ENCODE peak calls at places on chromosomes 4 and X, in seven cellular contexts. One of them, this sample, is unnamed.

GRCh38 chrX:125765347-125765746 is 400.7 kb downstream of the DCAF12L2 start:
- DNase-seq in tibial nerve: no peak
- DNase-seq in stimulated activated CD4-positive, alpha-beta T cell treated with anti-CD3 and anti-CD28 coated beads, Interleukin-4, amount 100 ng/mL, for 24 hours: no peak
- DNase-seq in aorta: no peak
- DNase-seq in activated CD4-positive, alpha-beta T cell treated with anti-CD3 and anti-CD28 coated beads, Interleukin-2, amount 10 ng/mL, durations not matched to agents 7 days and 5 days: no peak
- DNase-seq in activated CD8-positive, alpha-beta memory T cell treated with anti-CD3 and anti-CD28 coated beads, Interleukin-2, amount 10 ng/mL, durations not matched to agents 7 days and 5 days: no peak
- DNase-seq in NCI-H526: no peak
- DNase-seq in this sample: no peak

GRCh38 chrX:38500886-38501285 is 60.5 kb upstream of the TSPAN7 start:
- DNase-seq in tibial nerve: no peak
- DNase-seq in stimulated activated CD4-positive, alpha-beta T cell treated with anti-CD3 and anti-CD28 coated beads, Interleukin-4, amount 100 ng/mL, for 24 hours: no peak
- DNase-seq in aorta: no peak
- DNase-seq in activated CD4-positive, alpha-beta T cell treated with anti-CD3 and anti-CD28 coated beads, Interleukin-2, amount 10 ng/mL, durations not matched to agents 7 days and 5 days: no peak
- DNase-seq in activated CD8-positive, alpha-beta memory T cell treated with anti-CD3 and anti-CD28 coated beads, Interleukin-2, amount 10 ng/mL, durations not matched to agents 7 days and 5 days: no peak
- DNase-seq in NCI-H526: no peak
- DNase-seq in this sample: no peak

GRCh38 chrX:7198499-7198898 is 50.5 kb upstream of the PUDP start:
- DNase-seq in tibial nerve: no peak
- DNase-seq in stimulated activated CD4-positive, alpha-beta T cell treated with anti-CD3 and anti-CD28 coated beads, Interleukin-4, amount 100 ng/mL, for 24 hours: no peak
- DNase-seq in aorta: no peak
- DNase-seq in activated CD4-positive, alpha-beta T cell treated with anti-CD3 and anti-CD28 coated beads, Interleukin-2, amount 10 ng/mL, durations not matched to agents 7 days and 5 days: no peak
- DNase-seq in activated CD8-positive, alpha-beta memory T cell treated with anti-CD3 and anti-CD28 coated beads, Interleukin-2, amount 10 ng/mL, durations not matched to agents 7 days and 5 days: no peak
- DNase-seq in NCI-H526: no peak
- DNase-seq in this sample: no peak

GRCh38 chrX:73577368-73577767 is 14.4 kb downstream of the CHIC1 start:
- DNase-seq in tibial nerve: no peak
- DNase-seq in stimulated activated CD4-positive, alpha-beta T cell treated with anti-CD3 and anti-CD28 coated beads, Interleukin-4, amount 100 ng/mL, for 24 hours: no peak
- DNase-seq in aorta: no peak
- DNase-seq in activated CD4-positive, alpha-beta T cell treated with anti-CD3 and anti-CD28 coated beads, Interleukin-2, amount 10 ng/mL, durations not matched to agents 7 days and 5 days: no peak
- DNase-seq in activated CD8-positive, alpha-beta memory T cell treated with anti-CD3 and anti-CD28 coated beads, Interleukin-2, amount 10 ng/mL, durations not matched to agents 7 days and 5 days: no peak
- DNase-seq in NCI-H526: no peak
- DNase-seq in this sample: no peak

GRCh38 chr4:44927361-44928061 is 201.2 kb upstream of the GNPDA2 start:
- DNase-seq in tibial nerve: no peak
- DNase-seq in stimulated activated CD4-positive, alpha-beta T cell treated with anti-CD3 and anti-CD28 coated beads, Interleukin-4, amount 100 ng/mL, for 24 hours: no peak
- DNase-seq in aorta: no peak
- DNase-seq in activated CD4-positive, alpha-beta T cell treated with anti-CD3 and anti-CD28 coated beads, Interleukin-2, amount 10 ng/mL, durations not matched to agents 7 days and 5 days: no peak
- DNase-seq in activated CD8-positive, alpha-beta memory T cell treated with anti-CD3 and anti-CD28 coated beads, Interleukin-2, amount 10 ng/mL, durations not matched to agents 7 days and 5 days: no peak
- DNase-seq in NCI-H526: no peak
- DNase-seq in this sample: no peak

GRCh38 chr4:123505457-123506310 is 109.1 kb downstream of the SPRY1 start:
- DNase-seq in tibial nerve: no peak
- DNase-seq in stimulated activated CD4-positive, alpha-beta T cell treated with anti-CD3 and anti-CD28 coated beads, Interleukin-4, amount 100 ng/mL, for 24 hours: no peak
- DNase-seq in aorta: peak
- DNase-seq in activated CD4-positive, alpha-beta T cell treated with anti-CD3 and anti-CD28 coated beads, Interleukin-2, amount 10 ng/mL, durations not matched to agents 7 days and 5 days: peak
- DNase-seq in activated CD8-positive, alpha-beta memory T cell treated with anti-CD3 and anti-CD28 coated beads, Interleukin-2, amount 10 ng/mL, durations not matched to agents 7 days and 5 days: peak
- DNase-seq in NCI-H526: peak
- DNase-seq in this sample: peak

GRCh38 chr4:26452565-26453531 is 37.4 kb downstream of the CCKAR start:
- DNase-seq in tibial nerve: no peak
- DNase-seq in stimulated activated CD4-positive, alpha-beta T cell treated with anti-CD3 and anti-CD28 coated beads, Interleukin-4, amount 100 ng/mL, for 24 hours: no peak
- DNase-seq in aorta: no peak
- DNase-seq in activated CD4-positive, alpha-beta T cell treated with anti-CD3 and anti-CD28 coated beads, Interleukin-2, amount 10 ng/mL, durations not matched to agents 7 days and 5 days: no peak
- DNase-seq in activated CD8-positive, alpha-beta memory T cell treated with anti-CD3 and anti-CD28 coated beads, Interleukin-2, amount 10 ng/mL, durations not matched to agents 7 days and 5 days: no peak
- DNase-seq in NCI-H526: peak
- DNase-seq in this sample: no peak

GRCh38 chrX:134148293-134148692 is 88.7 kb upstream of the CCDC160 start:
- DNase-seq in tibial nerve: no peak
- DNase-seq in stimulated activated CD4-positive, alpha-beta T cell treated with anti-CD3 and anti-CD28 coated beads, Interleukin-4, amount 100 ng/mL, for 24 hours: no peak
- DNase-seq in aorta: no peak
- DNase-seq in activated CD4-positive, alpha-beta T cell treated with anti-CD3 and anti-CD28 coated beads, Interleukin-2, amount 10 ng/mL, durations not matched to agents 7 days and 5 days: no peak
- DNase-seq in activated CD8-positive, alpha-beta memory T cell treated with anti-CD3 and anti-CD28 coated beads, Interleukin-2, amount 10 ng/mL, durations not matched to agents 7 days and 5 days: no peak
- DNase-seq in NCI-H526: no peak
- DNase-seq in this sample: no peak

GRCh38 chrX:122866527-122866926 is 317.6 kb upstream of the GRIA3 start:
- DNase-seq in tibial nerve: no peak
- DNase-seq in stimulated activated CD4-positive, alpha-beta T cell treated with anti-CD3 and anti-CD28 coated beads, Interleukin-4, amount 100 ng/mL, for 24 hours: no peak
- DNase-seq in aorta: no peak
- DNase-seq in activated CD4-positive, alpha-beta T cell treated with anti-CD3 and anti-CD28 coated beads, Interleukin-2, amount 10 ng/mL, durations not matched to agents 7 days and 5 days: no peak
- DNase-seq in activated CD8-positive, alpha-beta memory T cell treated with anti-CD3 and anti-CD28 coated beads, Interleukin-2, amount 10 ng/mL, durations not matched to agents 7 days and 5 days: no peak
- DNase-seq in NCI-H526: no peak
- DNase-seq in this sample: no peak

GRCh38 chrX:12007881-12008280 is 130.4 kb upstream of the FRMPD4 start:
- DNase-seq in tibial nerve: no peak
- DNase-seq in stimulated activated CD4-positive, alpha-beta T cell treated with anti-CD3 and anti-CD28 coated beads, Interleukin-4, amount 100 ng/mL, for 24 hours: peak
- DNase-seq in aorta: no peak
- DNase-seq in activated CD4-positive, alpha-beta T cell treated with anti-CD3 and anti-CD28 coated beads, Interleukin-2, amount 10 ng/mL, durations not matched to agents 7 days and 5 days: no peak
- DNase-seq in activated CD8-positive, alpha-beta memory T cell treated with anti-CD3 and anti-CD28 coated beads, Interleukin-2, amount 10 ng/mL, durations not matched to agents 7 days and 5 days: no peak
- DNase-seq in NCI-H526: no peak
- DNase-seq in this sample: no peak

GRCh38 chr4:1044469-1045192 is 33.2 kb downstream of the FGFRL1 start:
- DNase-seq in tibial nerve: no peak
- DNase-seq in stimulated activated CD4-positive, alpha-beta T cell treated with anti-CD3 and anti-CD28 coated beads, Interleukin-4, amount 100 ng/mL, for 24 hours: no peak
- DNase-seq in aorta: peak
- DNase-seq in activated CD4-positive, alpha-beta T cell treated with anti-CD3 and anti-CD28 coated beads, Interleukin-2, amount 10 ng/mL, durations not matched to agents 7 days and 5 days: no peak
- DNase-seq in activated CD8-positive, alpha-beta memory T cell treated with anti-CD3 and anti-CD28 coated beads, Interleukin-2, amount 10 ng/mL, durations not matched to agents 7 days and 5 days: no peak
- DNase-seq in NCI-H526: no peak
- DNase-seq in this sample: no peak

GRCh38 chr4:143356493-143356892 is 19.8 kb downstream of the GAB1 start:
- DNase-seq in tibial nerve: no peak
- DNase-seq in stimulated activated CD4-positive, alpha-beta T cell treated with anti-CD3 and anti-CD28 coated beads, Interleukin-4, amount 100 ng/mL, for 24 hours: no peak
- DNase-seq in aorta: no peak
- DNase-seq in activated CD4-positive, alpha-beta T cell treated with anti-CD3 and anti-CD28 coated beads, Interleukin-2, amount 10 ng/mL, durations not matched to agents 7 days and 5 days: no peak
- DNase-seq in activated CD8-positive, alpha-beta memory T cell treated with anti-CD3 and anti-CD28 coated beads, Interleukin-2, amount 10 ng/mL, durations not matched to agents 7 days and 5 days: no peak
- DNase-seq in NCI-H526: no peak
- DNase-seq in this sample: no peak

GRCh38 chr4:3107271-3108185 is 33.0 kb downstream of the HTT start:
- DNase-seq in tibial nerve: peak
- DNase-seq in stimulated activated CD4-positive, alpha-beta T cell treated with anti-CD3 and anti-CD28 coated beads, Interleukin-4, amount 100 ng/mL, for 24 hours: no peak
- DNase-seq in aorta: no peak
- DNase-seq in activated CD4-positive, alpha-beta T cell treated with anti-CD3 and anti-CD28 coated beads, Interleukin-2, amount 10 ng/mL, durations not matched to agents 7 days and 5 days: no peak
- DNase-seq in activated CD8-positive, alpha-beta memory T cell treated with anti-CD3 and anti-CD28 coated beads, Interleukin-2, amount 10 ng/mL, durations not matched to agents 7 days and 5 days: no peak
- DNase-seq in NCI-H526: no peak
- DNase-seq in this sample: no peak

GRCh38 chrX:3712080-3712869 is 1.2 kb downstream of the PRKX start:
- DNase-seq in tibial nerve: no peak
- DNase-seq in stimulated activated CD4-positive, alpha-beta T cell treated with anti-CD3 and anti-CD28 coated beads, Interleukin-4, amount 100 ng/mL, for 24 hours: no peak
- DNase-seq in aorta: peak
- DNase-seq in activated CD4-positive, alpha-beta T cell treated with anti-CD3 and anti-CD28 coated beads, Interleukin-2, amount 10 ng/mL, durations not matched to agents 7 days and 5 days: no peak
- DNase-seq in activated CD8-positive, alpha-beta memory T cell treated with anti-CD3 and anti-CD28 coated beads, Interleukin-2, amount 10 ng/mL, durations not matched to agents 7 days and 5 days: peak
- DNase-seq in NCI-H526: no peak
- DNase-seq in this sample: peak

GRCh38 chrX:54452920-54453319 is 12.7 kb downstream of the TSR2 start:
- DNase-seq in tibial nerve: no peak
- DNase-seq in stimulated activated CD4-positive, alpha-beta T cell treated with anti-CD3 and anti-CD28 coated beads, Interleukin-4, amount 100 ng/mL, for 24 hours: no peak
- DNase-seq in aorta: no peak
- DNase-seq in activated CD4-positive, alpha-beta T cell treated with anti-CD3 and anti-CD28 coated beads, Interleukin-2, amount 10 ng/mL, durations not matched to agents 7 days and 5 days: no peak
- DNase-seq in activated CD8-positive, alpha-beta memory T cell treated with anti-CD3 and anti-CD28 coated beads, Interleukin-2, amount 10 ng/mL, durations not matched to agents 7 days and 5 days: no peak
- DNase-seq in NCI-H526: peak
- DNase-seq in this sample: no peak

This sample was measured in activated CD4-positive, alpha-beta memory T cell treated with anti-CD3 and anti-CD28 coated beads, Interleukin-2, amount 10 ng/mL, durations not matched to agents 7 days and 5 days.